ENCODE peak calls at places on chromosomes 16 and 17, in four cellular contexts. G is heart left ventricle, C is A549, Z is tibial artery. U is an unnamed sample. For H3K4me1, the result is how much of the 10 kb centered on the place peaks cover.

GRCh38 chr17:63974594-63975192 is 2.0 kb upstream of the SCN4A start:
- DNase-seq in G (no peak), C (no peak), Z (no peak), U (no peak)

GRCh38 chr17:70258465-70258864 is 89.1 kb downstream of the KCNJ2 start:
- DNase-seq in G (no peak), C (no peak), Z (no peak), U (no peak)

GRCh38 chr16:68275611-68276191 is 11.4 kb downstream of the SLC7A6 start:
- DNase-seq in G (no peak), C (no peak), Z (no peak), U (no peak)

GRCh38 chr16:78005881-78006280 is 16.5 kb upstream of the CLEC3A start:
- DNase-seq in G (no peak), C (peak), Z (no peak), U (no peak)

GRCh38 chr16:10744370-10745030 is 858 bp downstream of the NUBP1 start:
- DNase-seq in G (peak), C (no peak), Z (no peak), U (no peak)

GRCh38 chr17:49716952-49717351 is 9.2 kb upstream of the SLC35B1 start:
- DNase-seq in G (no peak), C (no peak), Z (no peak), U (no peak)

GRCh38 chr17:42365136-42365535 is 23.1 kb downstream of the STAT3 start:
- DNase-seq in G (no peak), C (peak), Z (no peak), U (no peak)

GRCh38 chr17:12588531-12588930 is 77.2 kb upstream of the MYOCD start:
- DNase-seq in G (no peak), C (no peak), Z (no peak), U (no peak)

GRCh38 chr17:62792122-62792800 is 15.9 kb downstream of the MARCHF10 start:
- DNase-seq in G (no peak), C (peak), Z (no peak), U (no peak)

GRCh38 chr16:66961065-66961744 is at the start of gene CES3:
- DNase-seq in G (peak), C (peak), Z (peak), U (peak)

GRCh38 chr16:48335961-48336360 is 49.3 kb downstream of the SIAH1 start:
- DNase-seq in G (no peak), C (no peak), Z (no peak), U (no peak)

GRCh38 chr16:88495268-88495772 is 42.2 kb downstream of the ZFPM1 start:
- DNase-seq in G (no peak), C (no peak), Z (no peak), U (no peak)

GRCh38 chr17:64341181-64341580 is 49.5 kb downstream of the PECAM1 start:
- DNase-seq in G (no peak), C (no peak), Z (no peak), U (no peak)

GRCh38 chr16:68091604-68092261 is 6.6 kb downstream of the NFATC3 start:
- DNase-seq in G (no peak), C (peak), Z (no peak), U (no peak)

GRCh38 chr16:49701867-49702494 is 153.9 kb downstream of the ZNF423 start:
- DNase-seq in G (peak), C (no peak), Z (peak), U (no peak)

GRCh38 chr17:75273968-75274708 is 3.1 kb upstream of the MIF4GD start:
- DNase-seq in G (no peak), C (peak), Z (no peak), U (no peak)

GRCh38 chr17:60887607-60888028 is 210.0 kb downstream of the BCAS3 start:
- DNase-seq in G (no peak), C (no peak), Z (no peak), U (no peak)

GRCh38 chr16:15644306-15644961 is 1.5 kb upstream of the MARF1 start:
- DNase-seq in G (no peak), C (peak), Z (no peak), U (no peak)

GRCh38 chr17:65061621-65062020 is 5.1 kb upstream of the GNA13 start:
- DNase-seq in G (no peak), C (no peak), Z (no peak), U (no peak)

GRCh38 chr17:71959129-71959528 is 161.7 kb upstream of the SOX9 start:
- DNase-seq in G (no peak), C (peak), Z (no peak), U (no peak)

GRCh38 chr16:30010817-30011504 is at the start of gene DOC2A:
- DNase-seq in G (peak), C (no peak), Z (no peak), U (no peak)

GRCh38 chr16:56382901-56383355 is 42.4 kb downstream of the AMFR start:
- DNase-seq in G (no peak), C (peak), Z (no peak), U (no peak)

GRCh38 chr17:73533801-73534574 is 110.3 kb downstream of the SDK2 start:
- DNase-seq in G (no peak), C (no peak), Z (no peak), U (no peak)

GRCh38 chr17:60139438-60140285 is 10.1 kb upstream of the CA4 start:
- DNase-seq in G (peak), C (peak), Z (peak), U (peak)

GRCh38 chr16:83781-84615 is 6.0 kb downstream of the MPG start:
- DNase-seq in G (no peak), C (no peak), Z (no peak), U (no peak)

GRCh38 chr17:35167666-35168065 is 20.0 kb downstream of the UNC45B start:
- DNase-seq in G (no peak), C (no peak), Z (no peak), U (no peak)

GRCh38 chr16:28161626-28162025 is 50.1 kb downstream of the XPO6 start:
- DNase-seq in G (no peak), C (no peak), Z (no peak), U (no peak)

GRCh38 chr17:33303254-33303653 is 10.2 kb upstream of the ASIC2 start:
- DNase-seq in G (no peak), C (no peak), Z (no peak), U (no peak)

GRCh38 chr16:48526958-48527331 is 83.0 kb downstream of the N4BP1 start:
- DNase-seq in G (no peak), C (no peak), Z (no peak), U (no peak)

GRCh38 chr16:85640606-85641005 is 27.5 kb downstream of the GSE1 start:
- DNase-seq in G (no peak), C (no peak), Z (no peak), U (no peak)

GRCh38 chr16:85640254-85640558 is 27.1 kb downstream of the GSE1 start:
- DNase-seq in G (no peak), C (no peak), Z (no peak), U (no peak)

GRCh38 chr16:85642762-85643281 is 29.7 kb downstream of the GSE1 start:
- DNase-seq in G (no peak), C (no peak), Z (no peak), U (no peak)

GRCh38 chr16:85641776-85642176 is 28.7 kb downstream of the GSE1 start:
- DNase-seq in G (no peak), C (peak), Z (peak), U (peak)

GRCh38 chr16:85641305-85641704 is 28.2 kb downstream of the GSE1 start:
- DNase-seq in G (no peak), C (no peak), Z (no peak), U (no peak)
- H3K4me1 ChIP-seq in G (under half), C (under half), Z (under half), U (half or more)

GRCh38 chr17:8494506-8495111 is 58.9 kb downstream of the NDEL1 start:
- DNase-seq in G (no peak), C (no peak), Z (no peak), U (no peak)
- H3K4me1 ChIP-seq in G (under half), C (under half), Z (under half), U (under half)

GRCh38 chr16:87367556-87367955 is 16.0 kb downstream of the FBXO31 start:
- DNase-seq in G (no peak), C (no peak), Z (no peak), U (no peak)
- H3K4me1 ChIP-seq in G (half or more), C (under half), Z (under half), U (half or more)

GRCh38 chr17:79028496-79029326 is 4.7 kb downstream of the C1QTNF1 start:
- DNase-seq in G (no peak), C (no peak), Z (peak), U (no peak)
- H3K4me1 ChIP-seq in G (half or more), C (under half), Z (under half), U (half or more)

GRCh38 chr16:1527836-1528811 is 5.3 kb upstream of the TMEM204 start:
- DNase-seq in G (peak), C (no peak), Z (no peak), U (no peak)
- H3K4me1 ChIP-seq in G (half or more), C (under half), Z (under half), U (under half)

DNA sequence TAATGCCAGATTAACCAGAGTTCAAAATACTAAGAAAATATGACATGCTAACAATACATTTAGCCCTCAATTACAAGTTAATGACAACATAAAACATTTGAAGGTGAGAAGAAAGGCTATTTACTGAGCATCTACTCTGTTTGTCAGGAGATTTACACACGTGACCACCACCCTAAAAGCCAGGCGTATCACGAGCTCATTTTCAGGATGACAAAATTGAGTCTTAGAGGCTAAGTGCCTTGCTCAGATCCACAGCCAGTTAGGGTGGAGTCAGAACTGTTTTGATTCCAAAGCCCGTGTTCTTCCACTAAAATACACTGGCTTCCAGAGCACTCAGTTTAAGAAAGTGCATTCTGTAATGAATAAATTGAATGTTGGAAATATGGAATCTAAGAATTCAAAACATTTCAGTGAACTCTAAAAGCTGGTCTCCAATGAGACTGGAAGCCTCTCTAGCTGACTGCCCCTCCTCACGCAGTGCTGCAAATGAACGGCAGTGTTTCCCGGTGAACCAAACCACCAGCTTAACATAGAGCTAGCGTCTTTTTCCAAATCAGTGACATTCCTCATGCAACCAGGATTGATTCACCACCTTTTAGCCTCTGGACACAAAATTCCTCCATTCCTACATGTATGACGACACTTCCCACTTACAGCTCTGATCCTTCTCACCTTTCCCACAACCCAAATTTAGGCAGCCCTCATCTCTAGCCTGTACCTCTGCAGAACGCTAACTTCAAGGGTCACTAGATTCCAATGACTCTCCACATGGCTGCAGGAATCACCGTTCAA is 5.9 kb downstream of the ZDHHC7 start:
- DNase-seq in G (no peak), C (no peak), Z (peak), U (no peak)
- H3K4me1 ChIP-seq in G (half or more), C (half or more), Z (under half), U (half or more)

GRCh38 chr17:8223356-8224063 is 13.1 kb upstream of the AURKB start:
- DNase-seq in G (peak), C (peak), Z (peak), U (peak)
- H3K4me1 ChIP-seq in G (under half), C (under half), Z (under half), U (half or more)